ENCODE peak calls at places on chromosomes 12 and 14, in six cellular contexts. L is CD8-positive, alpha-beta memory T cell; G is iPS DF 6.9; Q is tibial nerve; W is fibroblast of the aortic adventitia; U is right atrium auricular region. B is an unnamed sample.

GRCh38 chr14:65038966-65039365 is 52.3 kb downstream of the FNTB start:
- DNase-seq in L (no peak), G (no peak), Q (no peak), W (no peak), U (no peak), B (no peak)

GRCh38 chr14:95233702-95234241 is 76.4 kb upstream of the DICER1 start:
- DNase-seq in L (no peak), G (no peak), Q (peak), W (no peak), U (peak), B (no peak)

GRCh38 chr12:27334052-27334720 is 1.6 kb downstream of the BMAL2 start:
- DNase-seq in L (no peak), G (no peak), Q (no peak), W (no peak), U (no peak), B (no peak)

GRCh38 chr12:119730381-119730780 is 62.4 kb downstream of the PRKAB1 start:
- DNase-seq in L (no peak), G (no peak), Q (no peak), W (no peak), U (no peak), B (no peak)

GRCh38 chr14:65462411-65462810 is 49.9 kb downstream of the FUT8 start:
- DNase-seq in L (no peak), G (no peak), Q (no peak), W (peak), U (no peak), B (no peak)

GRCh38 chr12:105462336-105462735 is 131.8 kb downstream of the C12orf75 start:
- DNase-seq in L (no peak), G (no peak), Q (no peak), W (no peak), U (no peak), B (no peak)

GRCh38 chr12:52661668-52662067 is 9.7 kb upstream of the KRT2 start:
- DNase-seq in L (no peak), G (no peak), Q (no peak), W (no peak), U (no peak), B (no peak)

GRCh38 chr12:106137456-106138278 is 1.1 kb downstream of the NUAK1 start:
- DNase-seq in L (no peak), G (no peak), Q (no peak), W (no peak), U (no peak), B (no peak)

GRCh38 chr12:45660330-45660729 is 69.2 kb upstream of the ARID2 start:
- DNase-seq in L (no peak), G (no peak), Q (no peak), W (peak), U (no peak), B (no peak)

GRCh38 chr12:22034709-22035506 is 11.1 kb upstream of the CMAS start:
- DNase-seq in L (no peak), G (no peak), Q (no peak), W (peak), U (no peak), B (no peak)

GRCh38 chr12:100959481-100959880 is 164.9 kb downstream of the ANO4 start:
- DNase-seq in L (no peak), G (no peak), Q (no peak), W (peak), U (no peak), B (no peak)

GRCh38 chr12:49985981-49986380 is 13.2 kb downstream of the AQP6 start:
- DNase-seq in L (no peak), G (no peak), Q (no peak), W (no peak), U (no peak), B (no peak)

GRCh38 chr14:100690672-100691071 is 36.0 kb upstream of the DLK1 start:
- DNase-seq in L (no peak), G (no peak), Q (no peak), W (no peak), U (no peak), B (no peak)
- H3K4me3 ChIP-seq in L (no peak), G (no peak), Q (no peak), W (no peak), U (no peak), B (no peak)

GRCh38 chr12:58914457-58914856 is 5.8 kb downstream of the LRIG3 start:
- DNase-seq in L (no peak), G (no peak), Q (no peak), W (no peak), U (no peak), B (no peak)

GRCh38 chr12:58917699-58918334 is 2.5 kb downstream of the LRIG3 start:
- DNase-seq in L (no peak), G (no peak), Q (no peak), W (no peak), U (no peak), B (no peak)

GRCh38 chr12:58916891-58917570 is 3.3 kb downstream of the LRIG3 start:
- DNase-seq in L (no peak), G (no peak), Q (no peak), W (peak), U (no peak), B (no peak)

GRCh38 chr12:58916153-58916709 is 4.1 kb downstream of the LRIG3 start:
- DNase-seq in L (no peak), G (no peak), Q (no peak), W (no peak), U (no peak), B (no peak)

DNA sequence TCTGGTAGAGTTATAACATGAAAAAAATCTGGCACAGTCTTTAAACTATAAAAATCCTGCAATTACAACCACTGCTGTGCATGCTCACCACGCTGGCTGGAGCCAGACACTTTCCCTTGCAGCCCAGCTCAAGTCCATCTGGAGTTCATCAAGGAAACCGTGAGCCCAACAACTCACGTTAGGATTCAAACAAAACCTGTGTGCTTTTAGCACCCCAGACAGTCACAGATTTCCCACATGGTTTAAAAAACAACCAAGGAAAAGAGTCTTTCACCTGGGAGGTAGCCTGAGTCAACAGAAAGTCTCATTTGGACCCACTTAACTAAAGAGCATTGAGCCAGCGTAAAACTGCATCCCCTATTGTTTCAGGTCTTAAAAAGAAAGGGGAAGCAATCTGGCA is 4.7 kb downstream of the LRIG3 start:
- DNase-seq in L (no peak), G (no peak), Q (no peak), W (peak), U (no peak), B (no peak)
- H3K4me3 ChIP-seq in L (no peak), G (no peak), Q (no peak), W (peak), U (no peak), B (no peak)

GRCh38 chr12:5259523-5259922 is 172.4 kb upstream of the NTF3 start:
- DNase-seq in L (no peak), G (no peak), Q (no peak), W (no peak), U (no peak), B (no peak)

GRCh38 chr12:5260086-5260485 is 171.8 kb upstream of the NTF3 start:
- DNase-seq in L (no peak), G (no peak), Q (no peak), W (no peak), U (no peak), B (no peak)

GRCh38 chr12:5262450-5262849 is 169.5 kb upstream of the NTF3 start:
- DNase-seq in L (no peak), G (no peak), Q (no peak), W (no peak), U (no peak), B (no peak)

GRCh38 chr12:5258966-5259365 is 172.9 kb upstream of the NTF3 start:
- DNase-seq in L (no peak), G (no peak), Q (no peak), W (no peak), U (no peak), B (no peak)

GRCh38 chr12:5260591-5261086 is 171.3 kb upstream of the NTF3 start:
- DNase-seq in L (no peak), G (no peak), Q (no peak), W (no peak), U (no peak), B (no peak)
- H3K4me3 ChIP-seq in L (no peak), G (no peak), Q (no peak), W (no peak), U (no peak), B (no peak)

GRCh38 chr14:101721951-101722661 is 39.4 kb upstream of the PPP2R5C start:
- DNase-seq in L (peak), G (no peak), Q (no peak), W (no peak), U (peak), B (peak)
- H3K4me3 ChIP-seq in L (peak), G (no peak), Q (no peak), W (no peak), U (no peak), B (peak)

GRCh38 chr12:102349079-102349478 is 131.3 kb downstream of the IGF1 start:
- DNase-seq in L (no peak), G (no peak), Q (no peak), W (no peak), U (no peak), B (no peak)
- H3K4me3 ChIP-seq in L (no peak), G (no peak), Q (no peak), W (no peak), U (no peak), B (no peak)

DNA sequence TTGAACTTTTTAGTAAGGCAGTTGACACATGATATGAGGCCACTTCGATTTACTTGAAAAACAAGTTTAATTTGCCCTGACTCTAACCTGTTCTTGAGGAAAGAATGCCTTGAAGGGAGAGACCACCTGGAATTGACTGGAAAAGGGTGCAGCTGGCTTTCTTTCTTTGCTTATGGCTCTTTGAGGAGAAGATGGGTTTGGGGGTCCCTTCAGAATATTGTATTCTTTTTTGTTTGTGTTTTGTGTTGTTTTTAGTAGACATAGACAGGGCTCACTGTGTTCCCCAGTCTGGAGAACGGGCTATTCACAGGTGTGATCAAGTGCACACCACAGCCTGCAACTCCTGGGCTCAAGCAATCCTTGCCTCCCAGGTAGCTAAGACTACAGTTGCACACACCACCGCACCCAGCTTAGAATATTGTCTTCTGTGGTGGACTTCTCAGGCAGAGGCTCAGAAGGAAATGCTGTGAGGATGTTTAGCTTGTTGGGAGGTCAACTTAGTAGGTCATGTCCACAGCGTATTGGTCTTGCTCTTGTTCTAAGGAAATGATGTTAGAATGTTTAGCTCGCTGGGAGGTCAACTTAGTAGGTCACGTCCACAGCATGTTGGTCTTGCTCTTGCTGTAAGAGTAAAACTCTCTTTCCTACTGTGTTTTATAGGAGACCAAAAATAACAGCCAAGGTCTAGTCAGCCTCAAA is 1.5 kb upstream of the NRL start:
- DNase-seq in L (no peak), G (no peak), Q (no peak), W (no peak), U (no peak), B (no peak)
- H3K4me3 ChIP-seq in L (peak), G (no peak), Q (peak), W (peak), U (no peak), B (peak)

B was measured in naive thymus-derived CD4-positive, alpha-beta T cell.